ENCODE peak calls at places on chromosomes 2 and 18, in ten cellular contexts. One of them, this sample, is unnamed.

GRCh38 chr2:181305151-181306123 is 151.7 kb upstream of the ITGA4 start:
- DNase-seq in amniotic stem cell: no peak
- DNase-seq in MCF 10A: no peak
- DNase-seq in NCI-H774: peak
- DNase-seq in hypothalamus: no peak
- DNase-seq in AG08396: no peak
- DNase-seq in aorta: no peak
- DNase-seq in stimulated activated CD8-positive, alpha-beta memory T cell treated with anti-CD3 and anti-CD28 coated beads, Interleukin-7, amount 100 ng/mL, for 1 hour: no peak
- DNase-seq in psoas muscle: no peak
- DNase-seq in EL: no peak
- DNase-seq in this sample: no peak

GRCh38 chr18:6746386-6746960 is 17.0 kb downstream of the ARHGAP28 start:
- DNase-seq in psoas muscle: no peak
- DNase-seq in aorta: no peak
- DNase-seq in amniotic stem cell: no peak
- DNase-seq in stimulated activated CD8-positive, alpha-beta memory T cell treated with anti-CD3 and anti-CD28 coated beads, Interleukin-7, amount 100 ng/mL, for 1 hour: no peak
- DNase-seq in EL: peak
- DNase-seq in NCI-H774: no peak
- DNase-seq in MCF 10A: peak
- DNase-seq in AG08396: no peak
- DNase-seq in hypothalamus: no peak
- DNase-seq in this sample: no peak

GRCh38 chr2:12587729-12588522 is 128.8 kb upstream of the TRIB2 start:
- DNase-seq in AG08396: peak
- DNase-seq in EL: peak
- DNase-seq in hypothalamus: no peak
- DNase-seq in aorta: peak
- DNase-seq in amniotic stem cell: peak
- DNase-seq in MCF 10A: peak
- DNase-seq in NCI-H774: no peak
- DNase-seq in stimulated activated CD8-positive, alpha-beta memory T cell treated with anti-CD3 and anti-CD28 coated beads, Interleukin-7, amount 100 ng/mL, for 1 hour: no peak
- DNase-seq in psoas muscle: no peak
- DNase-seq in this sample: no peak

GRCh38 chr2:75153221-75153620 is 46.1 kb downstream of the TACR1 start:
- DNase-seq in psoas muscle: no peak
- DNase-seq in stimulated activated CD8-positive, alpha-beta memory T cell treated with anti-CD3 and anti-CD28 coated beads, Interleukin-7, amount 100 ng/mL, for 1 hour: no peak
- DNase-seq in amniotic stem cell: no peak
- DNase-seq in NCI-H774: peak
- DNase-seq in AG08396: no peak
- DNase-seq in EL: no peak
- DNase-seq in hypothalamus: no peak
- DNase-seq in MCF 10A: no peak
- DNase-seq in aorta: no peak
- DNase-seq in this sample: peak

GRCh38 chr2:151302879-151303278 is 13.4 kb upstream of the NMI start:
- DNase-seq in EL: peak
- DNase-seq in NCI-H774: no peak
- DNase-seq in aorta: no peak
- DNase-seq in hypothalamus: no peak
- DNase-seq in MCF 10A: peak
- DNase-seq in stimulated activated CD8-positive, alpha-beta memory T cell treated with anti-CD3 and anti-CD28 coated beads, Interleukin-7, amount 100 ng/mL, for 1 hour: no peak
- DNase-seq in amniotic stem cell: no peak
- DNase-seq in AG08396: peak
- DNase-seq in psoas muscle: no peak
- DNase-seq in this sample: no peak

GRCh38 chr2:46615555-46616487 is 136.5 kb downstream of the TMEM247 start:
- DNase-seq in EL: peak
- DNase-seq in MCF 10A: peak
- DNase-seq in NCI-H774: no peak
- DNase-seq in amniotic stem cell: no peak
- DNase-seq in psoas muscle: peak
- DNase-seq in hypothalamus: no peak
- DNase-seq in AG08396: peak
- DNase-seq in aorta: no peak
- DNase-seq in stimulated activated CD8-positive, alpha-beta memory T cell treated with anti-CD3 and anti-CD28 coated beads, Interleukin-7, amount 100 ng/mL, for 1 hour: no peak
- DNase-seq in this sample: no peak

GRCh38 chr2:107635883-107636282 is 190.8 kb upstream of the RGPD4 start:
- DNase-seq in psoas muscle: no peak
- DNase-seq in hypothalamus: no peak
- DNase-seq in NCI-H774: no peak
- DNase-seq in aorta: no peak
- DNase-seq in AG08396: no peak
- DNase-seq in EL: peak
- DNase-seq in amniotic stem cell: no peak
- DNase-seq in stimulated activated CD8-positive, alpha-beta memory T cell treated with anti-CD3 and anti-CD28 coated beads, Interleukin-7, amount 100 ng/mL, for 1 hour: no peak
- DNase-seq in MCF 10A: peak
- DNase-seq in this sample: no peak

GRCh38 chr2:6826081-6826913 is 39.4 kb downstream of the CMPK2 start:
- DNase-seq in hypothalamus: no peak
- DNase-seq in AG08396: peak
- DNase-seq in psoas muscle: no peak
- DNase-seq in amniotic stem cell: peak
- DNase-seq in MCF 10A: peak
- DNase-seq in stimulated activated CD8-positive, alpha-beta memory T cell treated with anti-CD3 and anti-CD28 coated beads, Interleukin-7, amount 100 ng/mL, for 1 hour: no peak
- DNase-seq in EL: peak
- DNase-seq in aorta: no peak
- DNase-seq in NCI-H774: no peak
- DNase-seq in this sample: peak

GRCh38 chr2:238496756-238497609 is 70.3 kb downstream of the ASB1 start:
- DNase-seq in stimulated activated CD8-positive, alpha-beta memory T cell treated with anti-CD3 and anti-CD28 coated beads, Interleukin-7, amount 100 ng/mL, for 1 hour: no peak
- DNase-seq in EL: no peak
- DNase-seq in MCF 10A: no peak
- DNase-seq in NCI-H774: no peak
- DNase-seq in AG08396: no peak
- DNase-seq in aorta: no peak
- DNase-seq in hypothalamus: no peak
- DNase-seq in amniotic stem cell: no peak
- DNase-seq in psoas muscle: no peak
- DNase-seq in this sample: no peak

GRCh38 chr2:148930046-148930775 is 55.2 kb downstream of the KIF5C start:
- DNase-seq in aorta: no peak
- DNase-seq in EL: no peak
- DNase-seq in psoas muscle: no peak
- DNase-seq in hypothalamus: no peak
- DNase-seq in amniotic stem cell: no peak
- DNase-seq in MCF 10A: no peak
- DNase-seq in AG08396: no peak
- DNase-seq in NCI-H774: no peak
- DNase-seq in stimulated activated CD8-positive, alpha-beta memory T cell treated with anti-CD3 and anti-CD28 coated beads, Interleukin-7, amount 100 ng/mL, for 1 hour: no peak
- DNase-seq in this sample: no peak

GRCh38 chr2:6934329-6934728 is 17.1 kb downstream of the RNF144A start:
- DNase-seq in MCF 10A: no peak
- DNase-seq in hypothalamus: no peak
- DNase-seq in stimulated activated CD8-positive, alpha-beta memory T cell treated with anti-CD3 and anti-CD28 coated beads, Interleukin-7, amount 100 ng/mL, for 1 hour: no peak
- DNase-seq in EL: no peak
- DNase-seq in NCI-H774: no peak
- DNase-seq in AG08396: no peak
- DNase-seq in amniotic stem cell: no peak
- DNase-seq in psoas muscle: no peak
- DNase-seq in aorta: no peak
- DNase-seq in this sample: no peak

GRCh38 chr2:191103793-191104192 is 47.0 kb downstream of the STAT4 start:
- DNase-seq in aorta: no peak
- DNase-seq in AG08396: no peak
- DNase-seq in EL: no peak
- DNase-seq in MCF 10A: no peak
- DNase-seq in psoas muscle: no peak
- DNase-seq in NCI-H774: no peak
- DNase-seq in stimulated activated CD8-positive, alpha-beta memory T cell treated with anti-CD3 and anti-CD28 coated beads, Interleukin-7, amount 100 ng/mL, for 1 hour: no peak
- DNase-seq in amniotic stem cell: no peak
- DNase-seq in hypothalamus: no peak
- DNase-seq in this sample: no peak

GRCh38 chr2:117815946-117816345 is 1.5 kb downstream of the DDX18 start:
- DNase-seq in EL: no peak
- DNase-seq in amniotic stem cell: no peak
- DNase-seq in stimulated activated CD8-positive, alpha-beta memory T cell treated with anti-CD3 and anti-CD28 coated beads, Interleukin-7, amount 100 ng/mL, for 1 hour: no peak
- DNase-seq in AG08396: no peak
- DNase-seq in hypothalamus: no peak
- DNase-seq in aorta: no peak
- DNase-seq in psoas muscle: no peak
- DNase-seq in MCF 10A: no peak
- DNase-seq in NCI-H774: no peak
- DNase-seq in this sample: no peak